ENCODE peak calls at places on chromosome 2, in five cellular contexts. M is GM23248, E is HFFc6, N is GM13976, Z is left cardiac atrium. Q is an unnamed sample.

GRCh38 chr2:149422337-149422990 is 92.1 kb downstream of the LYPD6 start:
- DNase-seq in Z (no peak), N (no peak), E (peak), M (peak), Q (no peak)

GRCh38 chr2:857937-858336 is 92.7 kb upstream of the SNTG2 start:
- DNase-seq in N (no peak), M (no peak), Z (no peak), E (no peak), Q (no peak)

GRCh38 chr2:215428060-215428910 is 7.6 kb downstream of the FN1 start:
- DNase-seq in M (peak), E (no peak), Z (no peak), N (no peak), Q (no peak)

GRCh38 chr2:21326152-21326551 is 202.4 kb downstream of the TDRD15 start:
- DNase-seq in N (no peak), E (no peak), M (no peak), Z (no peak), Q (no peak)

GRCh38 chr2:10588911-10589310 is 100.9 kb downstream of the NOL10 start:
- DNase-seq in M (no peak), E (no peak), N (no peak), Z (no peak), Q (no peak)

GRCh38 chr2:46239847-46240181 is 57.4 kb upstream of the EPAS1 start:
- DNase-seq in N (no peak), Z (no peak), E (no peak), M (no peak), Q (no peak)

GRCh38 chr2:197798187-197798586 is 6.2 kb upstream of the PLCL1 start:
- DNase-seq in M (no peak), Z (no peak), E (no peak), N (no peak), Q (no peak)

GRCh38 chr2:180893752-180894151 is 86.7 kb upstream of the UBE2E3 start:
- DNase-seq in Z (no peak), N (no peak), M (no peak), E (no peak), Q (no peak)

GRCh38 chr2:3522851-3523481 is 3.6 kb upstream of the ADI1 start:
- DNase-seq in N (no peak), E (no peak), M (peak), Z (peak), Q (no peak)

GRCh38 chr2:169452080-169452479 is 27.2 kb upstream of the BBS5 start:
- DNase-seq in E (peak), M (peak), N (peak), Z (no peak), Q (no peak)

GRCh38 chr2:190017837-190018236 is 44.7 kb downstream of the MSTN start:
- DNase-seq in E (no peak), M (no peak), Z (no peak), N (no peak), Q (no peak)

GRCh38 chr2:12303181-12304030 is 413.3 kb upstream of the TRIB2 start:
- DNase-seq in E (peak), M (peak), N (no peak), Z (no peak), Q (no peak)

GRCh38 chr2:58633576-58634365 is 392.6 kb upstream of the FANCL start:
- DNase-seq in M (peak), N (no peak), Z (no peak), E (peak), Q (no peak)

GRCh38 chr2:58650781-58651180 is 409.7 kb upstream of the FANCL start:
- DNase-seq in M (no peak), N (no peak), Z (no peak), E (no peak), Q (no peak)

GRCh38 chr2:101002562-101003277 is 631 bp downstream of the RPL31 start:
- DNase-seq in N (no peak), E (no peak), M (peak), Z (no peak), Q (peak)

GRCh38 chr2:71607490-71607889 is 154.1 kb downstream of the DYSF start:
- DNase-seq in E (no peak), N (no peak), M (no peak), Z (peak), Q (no peak)

GRCh38 chr2:162282765-162283425 is 35.6 kb downstream of the IFIH1 start:
- DNase-seq in Z (no peak), N (no peak), M (peak), E (no peak), Q (no peak)

GRCh38 chr2:32758232-32758631 is 130.4 kb downstream of the TTC27 start:
- DNase-seq in N (no peak), M (no peak), E (no peak), Z (no peak), Q (no peak)

GRCh38 chr2:130355578-130356431 is at the start of gene PTPN18:
- DNase-seq in M (peak), Z (peak), N (peak), E (peak), Q (peak)

GRCh38 chr2:65413610-65414009 is 18.8 kb downstream of the SPRED2 start:
- DNase-seq in Z (no peak), N (no peak), E (no peak), M (no peak), Q (no peak)

GRCh38 chr2:205769494-205769848 is 87.2 kb downstream of the NRP2 start:
- DNase-seq in E (peak), Z (no peak), M (peak), N (no peak), Q (no peak)

GRCh38 chr2:113212245-113213060 is 38.7 kb downstream of the PSD4 start:
- DNase-seq in Z (peak), M (no peak), E (no peak), N (no peak), Q (no peak)

GRCh38 chr2:73283545-73284295 is 558 bp downstream of the FBXO41 start:
- DNase-seq in M (no peak), N (peak), E (no peak), Z (no peak), Q (no peak)

GRCh38 chr2:131127076-131127475 is 21.9 kb downstream of the PLEKHB2 start:
- DNase-seq in Z (no peak), E (no peak), M (no peak), N (no peak), Q (no peak)

GRCh38 chr2:159832858-159833257 is 34.9 kb upstream of the CD302 start:
- DNase-seq in E (no peak), N (no peak), Z (no peak), M (no peak), Q (no peak)

GRCh38 chr2:205759732-205760516 is 77.6 kb downstream of the NRP2 start:
- DNase-seq in N (no peak), E (no peak), M (no peak), Z (no peak), Q (no peak)

GRCh38 chr2:23760746-23761145 is 166.2 kb downstream of the ATAD2B start:
- DNase-seq in M (peak), N (no peak), E (peak), Z (no peak), Q (no peak)

Q was measured in lower leg skin.